ENCODE peak calls at places on chromosomes 13 and 19, in four cellular contexts. G is AG04450, J is stomach, U is transverse colon. H is an unnamed sample.

GRCh38 chr13:26941345-26942174 is 181.0 kb upstream of the GPR12 start:
- DNase-seq in G (peak), J (no peak), U (no peak), H (no peak)

GRCh38 chr13:52405767-52406494 is at the start of gene THSD1:
- DNase-seq in G (no peak), J (peak), U (peak), H (no peak)

GRCh38 chr13:106110241-106110855 is 425.1 kb downstream of the EFNB2 start:
- DNase-seq in G (no peak), J (no peak), U (no peak), H (no peak)

GRCh38 chr13:43815204-43815603 is 28.4 kb upstream of the ENOX1 start:
- DNase-seq in G (peak), J (no peak), U (no peak), H (no peak)

GRCh38 chr13:44108345-44108858 is 228.7 kb downstream of the LACC1 start:
- DNase-seq in G (no peak), J (peak), U (peak), H (no peak)

GRCh38 chr19:2231621-2232221 is 4.4 kb downstream of the PLEKHJ1 start:
- DNase-seq in G (no peak), J (no peak), U (no peak), H (no peak)

GRCh38 chr19:16631465-16631864 is 3.5 kb upstream of the MED26 start:
- DNase-seq in G (no peak), J (no peak), U (no peak), H (no peak)

GRCh38 chr19:7366701-7367420 is 18.1 kb downstream of the ARHGEF18 start:
- DNase-seq in G (no peak), J (no peak), U (no peak), H (no peak)

GRCh38 chr13:74641586-74641985 is 507.4 kb upstream of the KLF12 start:
- DNase-seq in G (peak), J (no peak), U (no peak), H (no peak)

GRCh38 chr19:33302974-33303790 is 848 bp upstream of the CEBPA start:
- DNase-seq in G (no peak), J (peak), U (peak), H (no peak)

GRCh38 chr13:107119989-107120881 is 552.3 kb upstream of the ARGLU1 start:
- DNase-seq in G (no peak), J (no peak), U (no peak), H (no peak)

GRCh38 chr13:32427852-32428580 is at the start of gene N4BP2L1:
- DNase-seq in G (no peak), J (peak), U (peak), H (peak)

GRCh38 chr19:27774827-27775226 is 1438.1 kb downstream of the UQCRFS1 start:
- DNase-seq in G (no peak), J (no peak), U (no peak), H (no peak)

GRCh38 chr13:22278336-22278929 is 607.6 kb downstream of the FGF9 start:
- DNase-seq in G (peak), J (peak), U (peak), H (peak)

GRCh38 chr13:76885203-76886004 is 801 bp downstream of the KCTD12 start:
- DNase-seq in G (no peak), J (peak), U (peak), H (peak)

GRCh38 chr13:43405457-43405856 is 381.3 kb downstream of the ENOX1 start:
- DNase-seq in G (peak), J (no peak), U (no peak), H (no peak)

GRCh38 chr13:48156466-48156865 is 61.6 kb upstream of the MED4 start:
- DNase-seq in G (no peak), J (peak), U (peak), H (peak)

GRCh38 chr19:10205636-10206035 is 10.9 kb upstream of the DNMT1 start:
- DNase-seq in G (no peak), J (no peak), U (no peak), H (no peak)

GRCh38 chr13:19644947-19645439 is 11.5 kb downstream of the MPHOSPH8 start:
- DNase-seq in G (no peak), J (no peak), U (no peak), H (no peak)

GRCh38 chr19:30897553-30897952 is 451.7 kb downstream of the TSHZ3 start:
- DNase-seq in G (no peak), J (no peak), U (no peak), H (no peak)

GRCh38 chr19:8148410-8149231 is 771 bp downstream of the FBN3 start:
- DNase-seq in G (no peak), J (no peak), U (no peak), H (no peak)

GRCh38 chr13:99974939-99975561 is 3.5 kb upstream of the ZIC5 start:
- DNase-seq in G (no peak), J (peak), U (no peak), H (no peak)

GRCh38 chr13:23630349-23631093 is 60.3 kb downstream of the TNFRSF19 start:
- DNase-seq in G (no peak), J (no peak), U (no peak), H (no peak)

GRCh38 chr13:41746259-41746658 is 214.7 kb downstream of the VWA8 start:
- DNase-seq in G (peak), J (no peak), U (no peak), H (no peak)

GRCh38 chr13:97344250-97345175 is 89.5 kb upstream of the RAP2A start:
- DNase-seq in G (no peak), J (peak), U (peak), H (no peak)

GRCh38 chr13:95256086-95256485 is 45.2 kb downstream of the ABCC4 start:
- DNase-seq in G (peak), J (no peak), U (no peak), H (no peak)

GRCh38 chr19:2610637-2611482 is 91.6 kb downstream of the GNG7 start:
- DNase-seq in G (peak), J (peak), U (peak), H (peak)

GRCh38 chr13:85019121-85019520 is 780.1 kb downstream of the SLITRK6 start:
- DNase-seq in G (no peak), J (no peak), U (no peak), H (no peak)

GRCh38 chr13:36084131-36084530 is 47.1 kb downstream of the DCLK1 start:
- DNase-seq in G (no peak), J (no peak), U (no peak), H (no peak)

GRCh38 chr13:25857830-25858229 is 194.0 kb downstream of the SHISA2 start:
- DNase-seq in G (no peak), J (no peak), U (no peak), H (no peak)

GRCh38 chr13:109773786-109774185 is 12.6 kb downstream of the IRS2 start:
- DNase-seq in G (no peak), J (no peak), U (no peak), H (no peak)

DNA sequence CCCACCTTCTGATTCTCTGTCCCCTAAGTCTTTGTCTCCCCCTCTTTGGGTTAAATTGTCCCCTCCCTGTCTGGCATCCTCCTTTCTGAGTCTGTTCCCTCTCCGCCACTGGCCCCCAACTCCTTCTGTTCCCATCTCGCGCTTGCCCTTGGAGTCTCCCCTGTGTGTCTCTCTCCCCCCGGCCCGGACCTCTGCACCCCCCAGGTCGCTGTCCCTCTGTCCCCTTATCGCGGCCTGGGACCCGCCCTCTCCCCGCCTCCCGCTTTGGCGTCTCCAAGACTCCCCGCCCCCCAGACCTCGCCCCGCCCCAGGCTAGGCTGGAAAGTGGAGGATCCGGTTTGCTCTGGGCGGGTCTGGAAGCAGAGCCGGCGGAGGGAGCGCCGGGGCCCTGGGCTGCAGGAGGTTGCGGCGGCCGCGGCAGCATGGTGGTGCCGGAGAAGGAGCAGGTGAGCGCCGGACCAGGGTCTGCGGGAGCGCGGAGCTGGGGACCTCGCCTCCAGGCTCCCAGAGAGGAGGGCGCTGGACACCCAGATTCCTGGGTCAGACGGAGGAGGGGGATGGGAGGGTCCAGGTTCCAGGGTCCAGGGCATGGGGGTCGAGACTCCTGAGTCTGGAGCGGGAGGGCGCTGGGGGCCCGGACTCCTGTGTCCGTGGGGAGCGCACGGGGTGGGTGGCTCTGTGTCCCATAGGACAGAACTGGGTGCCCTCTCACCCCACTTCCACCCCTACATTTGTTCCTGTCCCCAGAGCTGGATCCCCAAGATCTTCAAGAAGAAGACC is at the start of gene TRPM4:
- DNase-seq in G (no peak), J (peak), U (peak), H (peak)
- H3K4me3 ChIP-seq in G (peak), J (peak), U (peak), H (no peak)

GRCh38 chr19:18206018-18206417 is 2.2 kb upstream of the RAB3A start:
- DNase-seq in G (no peak), J (no peak), U (no peak), H (no peak)
- H3K27ac ChIP-seq in G (peak), J (peak), U (peak), H (no peak)

DNA sequence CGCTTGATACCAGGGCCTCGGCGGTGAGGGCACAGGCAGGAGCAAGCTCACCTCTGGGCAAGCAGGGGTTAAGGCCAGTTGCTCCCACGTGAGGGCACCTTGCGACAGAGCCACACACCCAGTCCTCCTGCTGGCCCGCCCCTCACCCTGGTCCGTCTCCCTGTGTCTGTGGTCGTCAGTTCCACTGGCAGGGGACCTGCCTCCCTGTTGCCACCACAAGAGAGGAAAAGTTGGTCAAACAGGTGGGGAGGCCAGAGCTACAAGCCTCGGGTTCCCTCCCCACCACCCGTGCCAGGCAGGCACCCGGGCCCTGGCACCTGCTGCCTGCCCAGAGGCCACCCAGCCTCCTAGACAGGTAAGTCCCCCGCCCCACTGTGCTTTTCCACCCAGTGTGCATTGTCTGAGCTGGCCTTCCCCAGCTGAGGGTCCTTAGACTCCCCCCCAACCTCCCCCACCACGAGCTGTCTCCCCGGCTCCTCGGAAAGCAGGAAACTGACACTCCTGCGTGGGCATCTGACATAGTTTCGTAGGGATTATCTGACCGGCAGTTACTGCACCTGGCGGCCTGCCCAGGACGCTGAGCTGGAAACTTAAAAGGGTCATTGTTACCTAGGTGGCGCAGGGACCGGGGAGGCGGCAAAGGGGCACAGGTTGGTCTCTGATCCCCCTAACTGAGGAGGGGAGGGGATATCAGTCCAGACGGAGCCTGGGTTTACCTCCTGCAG is at the start of gene TJP3:
- DNase-seq in G (no peak), J (peak), U (peak), H (no peak)
- H3K4me3 ChIP-seq in G (no peak), J (peak), U (peak), H (no peak)

DNA sequence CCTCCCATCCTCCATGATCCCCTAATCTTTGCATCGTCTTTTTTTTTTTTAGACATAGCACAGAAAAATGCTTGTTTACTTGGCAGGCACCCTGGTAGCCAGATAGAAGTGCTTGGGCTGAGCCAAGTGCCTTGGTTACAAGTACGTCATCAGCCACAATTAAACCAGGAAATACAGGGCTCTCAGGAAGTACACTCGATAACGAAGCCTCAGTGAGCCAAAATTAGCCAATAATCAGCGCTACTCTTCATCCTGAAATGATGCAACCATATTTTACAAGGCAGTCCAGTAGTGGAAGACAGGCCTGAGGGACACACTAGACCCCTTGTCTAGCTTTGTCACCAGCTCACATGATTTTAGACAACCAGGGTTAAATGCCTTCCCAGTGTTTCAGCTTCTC is 194.0 kb upstream of the NBEA start:
- DNase-seq in G (no peak), J (no peak), U (peak), H (no peak)
- H3K27ac ChIP-seq in G (no peak), J (peak), U (no peak), H (no peak)

GRCh38 chr19:1171755-1172352 is 2.2 kb downstream of the SBNO2 start:
- DNase-seq in G (no peak), J (peak), U (no peak), H (no peak)
- H3K4me3 ChIP-seq in G (peak), J (peak), U (no peak), H (no peak)

GRCh38 chr19:40407714-40408600 is 5.2 kb downstream of the PRX start:
- DNase-seq in G (no peak), J (no peak), U (no peak), H (no peak)

GRCh38 chr19:40400521-40400920 is 10.5 kb upstream of the HIPK4 start:
- DNase-seq in G (no peak), J (no peak), U (no peak), H (no peak)

GRCh38 chr19:40397568-40397906 is 7.6 kb upstream of the HIPK4 start:
- DNase-seq in G (no peak), J (no peak), U (no peak), H (no peak)

GRCh38 chr19:40398417-40399056 is 8.6 kb upstream of the HIPK4 start:
- DNase-seq in G (no peak), J (peak), U (peak), H (peak)

GRCh38 chr19:40403262-40403984 is 9.8 kb downstream of the PRX start:
- DNase-seq in G (peak), J (peak), U (peak), H (peak)
- H3K27ac ChIP-seq in G (peak), J (peak), U (peak), H (peak)

DNA sequence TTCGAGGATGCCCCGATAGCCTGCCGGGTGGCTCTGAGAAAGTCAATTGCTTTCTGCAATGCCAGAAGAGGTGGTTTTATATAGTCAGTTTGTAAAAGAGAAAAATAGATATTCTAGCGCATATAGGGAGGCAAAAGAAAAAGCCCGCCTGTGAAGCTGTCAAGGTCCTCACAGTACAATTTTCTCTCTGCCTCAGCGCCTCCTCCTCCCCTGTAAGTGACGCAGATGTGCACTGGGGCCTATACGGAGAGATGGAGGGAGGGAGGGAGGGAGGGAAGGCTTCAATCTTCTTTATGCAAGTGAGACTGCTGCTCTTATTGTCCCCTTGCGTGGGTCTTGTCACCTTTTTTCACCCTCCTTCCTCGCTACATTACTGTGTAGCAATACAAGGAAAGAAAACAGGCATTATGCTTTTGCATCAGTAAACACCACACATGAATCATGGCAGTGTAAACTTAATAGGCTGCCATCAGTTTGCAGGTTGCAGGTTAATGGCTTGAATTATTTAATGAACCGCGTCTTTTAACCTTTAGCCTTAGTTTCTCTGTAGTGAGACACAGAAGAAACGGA is at the start of gene KLHL1:
- DNase-seq in G (no peak), J (no peak), U (no peak), H (no peak)
- H3K4me3 ChIP-seq in G (no peak), J (peak), U (no peak), H (no peak)

H was measured in naive thymus-derived CD4-positive, alpha-beta T cell.